ENCODE peak calls at places on chromosomes 1 and 21, in eight cellular contexts. U is sigmoid colon, J is upper lobe of right lung, Q is ovary, X is psoas muscle, E is neural progenitor cell, A is fibroblast of lung, G is K562. M is an unnamed sample. For H3K27me3 and H3K4me1, the result is how much of the 10 kb centered on the place peaks cover.

GRCh38 chr1:56830052-56830451 is 10.8 kb upstream of the FYB2 start:
- DNase-seq in U (no peak), J (no peak), Q (no peak), X (no peak), E (no peak), A (no peak), G (peak), M (no peak)

GRCh38 chr1:1211541-1212511 is 2.1 kb downstream of the TNFRSF4 start:
- DNase-seq in U (no peak), J (no peak), Q (peak), X (peak), E (no peak), A (no peak), G (no peak), M (no peak)

GRCh38 chr1:61450454-61451213 is 274.3 kb downstream of the TM2D1 start:
- DNase-seq in U (no peak), J (no peak), Q (peak), X (peak), E (no peak), A (peak), G (no peak), M (no peak)

GRCh38 chr1:96550014-96550413 is 171.6 kb upstream of the PTBP2 start:
- DNase-seq in U (no peak), J (no peak), Q (no peak), X (no peak), E (no peak), A (no peak), G (no peak), M (no peak)

GRCh38 chr1:84298336-84298687 is 3.2 kb upstream of the SAMD13 start:
- DNase-seq in U (peak), J (peak), Q (peak), X (peak), E (peak), A (peak), G (peak), M (peak)

GRCh38 chr1:26263212-26263611 is 16.7 kb upstream of the SH3BGRL3 start:
- DNase-seq in U (no peak), J (no peak), Q (no peak), X (no peak), E (no peak), A (no peak), G (no peak), M (no peak)

GRCh38 chr21:14889080-14889805 is 175.6 kb downstream of the NRIP1 start:
- DNase-seq in U (no peak), J (no peak), Q (no peak), X (no peak), E (no peak), A (peak), G (no peak), M (no peak)

GRCh38 chr1:10686404-10687040 is 109.9 kb downstream of the CASZ1 start:
- DNase-seq in U (no peak), J (no peak), Q (peak), X (no peak), E (no peak), A (no peak), G (no peak), M (no peak)

GRCh38 chr1:14955402-14955801 is 198.1 kb upstream of the TMEM51 start:
- DNase-seq in U (no peak), J (no peak), Q (no peak), X (no peak), E (no peak), A (no peak), G (no peak), M (no peak)

GRCh38 chr1:43622471-43622870 is 27.5 kb upstream of the KDM4A start:
- DNase-seq in U (no peak), J (no peak), Q (peak), X (no peak), E (no peak), A (peak), G (no peak), M (no peak)

GRCh38 chr1:68230901-68231626 is 1.3 kb downstream of the WLS start:
- DNase-seq in U (peak), J (peak), Q (peak), X (peak), E (peak), A (no peak), G (no peak), M (peak)

GRCh38 chr1:58442114-58442513 is 104.4 kb downstream of the OMA1 start:
- DNase-seq in U (no peak), J (no peak), Q (no peak), X (no peak), E (no peak), A (peak), G (no peak), M (peak)

GRCh38 chr1:1573843-1574720 is 581 bp downstream of the SSU72 start:
- DNase-seq in U (peak), J (peak), Q (no peak), X (peak), E (peak), A (peak), G (peak), M (peak)

GRCh38 chr1:155598842-155599331 is 11.1 kb upstream of the MSTO1 start:
- DNase-seq in U (no peak), J (no peak), Q (no peak), X (no peak), E (peak), A (peak), G (no peak), M (no peak)

GRCh38 chr1:31583995-31584868 is 7.9 kb downstream of the TINAGL1 start:
- DNase-seq in U (peak), J (peak), Q (peak), X (peak), E (no peak), A (no peak), G (no peak), M (no peak)

GRCh38 chr1:1068374-1069060 is 5.6 kb downstream of the RNF223 start:
- DNase-seq in U (no peak), J (peak), Q (no peak), X (no peak), E (peak), A (no peak), G (no peak), M (no peak)

GRCh38 chr1:59595774-59596173 is 219.0 kb upstream of the HOOK1 start:
- DNase-seq in U (no peak), J (no peak), Q (no peak), X (no peak), E (no peak), A (peak), G (no peak), M (no peak)

GRCh38 chr1:209530990-209531389 is 52.5 kb upstream of the CAMK1G start:
- DNase-seq in U (no peak), J (no peak), Q (no peak), X (no peak), E (no peak), A (no peak), G (no peak), M (no peak)

GRCh38 chr1:10965621-10966226 is 46.7 kb upstream of the TARDBP start:
- DNase-seq in U (no peak), J (peak), Q (peak), X (no peak), E (no peak), A (no peak), G (no peak), M (no peak)

GRCh38 chr1:243263824-243264223 is 8.0 kb downstream of the SDCCAG8 start:
- DNase-seq in U (no peak), J (no peak), Q (no peak), X (no peak), E (no peak), A (peak), G (no peak), M (no peak)

GRCh38 chr1:21262282-21263051 is 27.8 kb downstream of the ECE1 start:
- DNase-seq in U (peak), J (no peak), Q (peak), X (peak), E (peak), A (peak), G (peak), M (no peak)

GRCh38 chr21:35436899-35437298 is 387.8 kb upstream of the RUNX1 start:
- DNase-seq in U (no peak), J (no peak), Q (no peak), X (no peak), E (no peak), A (no peak), G (peak), M (no peak)

GRCh38 chr1:89047734-89048133 is 17.3 kb downstream of the GBP1 start:
- DNase-seq in U (no peak), J (no peak), Q (no peak), X (no peak), E (no peak), A (peak), G (no peak), M (no peak)

GRCh38 chr1:55986003-55986402 is 593.4 kb downstream of the PLPP3 start:
- DNase-seq in U (no peak), J (no peak), Q (no peak), X (no peak), E (no peak), A (no peak), G (no peak), M (no peak)

DNA sequence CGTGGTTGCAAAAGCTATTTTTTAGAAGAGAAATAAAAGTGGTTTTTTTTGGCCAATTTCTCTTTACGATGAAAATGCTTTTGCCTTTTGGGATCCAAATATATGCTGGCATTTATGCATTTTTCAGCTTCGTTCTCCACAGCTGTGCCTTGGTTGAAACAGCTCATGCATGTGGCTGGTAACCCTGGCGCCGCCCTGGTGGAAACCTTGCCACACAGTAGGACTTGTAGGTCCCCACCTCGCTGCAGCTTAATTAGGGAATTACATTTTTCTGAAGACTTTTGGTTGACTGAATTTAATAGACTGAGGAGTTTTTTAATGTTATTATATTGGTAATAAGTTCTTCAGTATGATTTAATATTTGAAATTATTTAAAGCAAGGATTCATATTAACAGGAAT is 12.7 kb upstream of the PCP4 start:
- DNase-seq in U (no peak), J (no peak), Q (no peak), X (no peak), E (no peak), A (no peak), G (no peak), M (no peak)
- TF ChIP-seq CTCF in U (no peak), J (peak), Q (no peak), X (no peak), E (peak), A (no peak), G (no peak), M (no peak)

DNA sequence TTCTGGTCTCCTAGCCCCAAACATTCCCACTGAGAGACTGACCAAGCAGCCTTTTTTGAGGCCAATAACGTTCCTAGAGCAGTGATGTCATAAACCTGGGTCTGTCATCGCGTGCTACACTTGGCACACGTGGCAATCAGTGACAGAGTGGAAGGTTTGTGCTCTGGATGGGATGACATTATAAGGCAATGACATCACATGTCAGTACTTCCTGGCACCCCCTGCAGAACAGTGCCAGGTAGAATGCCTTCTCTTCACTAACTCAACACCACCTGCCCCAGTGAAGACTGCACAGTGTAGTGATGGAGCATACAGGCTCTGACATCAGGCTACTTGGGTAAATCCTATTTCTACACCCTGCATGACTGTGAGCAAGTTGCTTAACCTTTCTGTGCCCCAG is 5.4 kb upstream of the ZNF648 start:
- DNase-seq in U (no peak), J (no peak), Q (no peak), X (no peak), E (no peak), A (no peak), G (no peak), M (no peak)
- H3K27me3 ChIP-seq in U (under half), J (under half), Q (under half), X (under half), E (under half), A (under half), G (under half), M (under half)

DNA sequence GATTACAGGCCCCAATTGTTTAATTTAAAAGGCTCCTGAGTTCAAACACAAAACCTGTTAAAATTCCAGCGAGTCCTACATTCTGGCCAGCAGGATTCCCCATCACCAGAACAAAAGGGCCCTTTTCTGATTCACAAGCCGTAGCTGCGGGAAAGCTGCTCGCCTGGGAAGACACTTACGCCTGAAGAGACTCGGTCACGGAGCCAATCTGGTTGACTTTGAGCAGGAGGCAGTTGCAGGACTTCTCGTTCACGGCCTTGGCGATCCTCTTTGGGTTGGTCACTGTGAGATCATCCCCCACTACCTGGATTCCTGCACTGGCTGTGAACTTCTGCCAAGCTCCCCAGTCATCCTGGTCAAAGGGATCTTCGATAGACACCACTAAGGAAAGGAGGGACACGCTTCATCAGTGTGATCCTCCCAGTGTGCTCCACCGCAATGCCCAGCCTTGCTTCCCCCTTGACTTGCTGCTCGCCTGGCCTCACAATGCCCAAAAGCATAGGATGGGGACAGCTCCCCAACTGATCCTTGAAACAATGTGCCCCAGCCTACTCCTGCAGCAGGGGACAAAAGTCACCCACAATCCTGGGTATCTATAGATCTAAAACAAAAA is 14.7 kb downstream of the ENO1 start:
- DNase-seq in U (no peak), J (no peak), Q (no peak), X (no peak), E (peak), A (no peak), G (no peak), M (no peak)
- H3K4me1 ChIP-seq in U (under half), J (under half), Q (under half), X (under half), E (under half), A (under half), G (under half), M (under half)

GRCh38 chr1:218347316-218347712 is 2.2 kb downstream of the TGFB2 start:
- DNase-seq in U (peak), J (no peak), Q (peak), X (peak), E (peak), A (peak), G (no peak), M (peak)
- TF ChIP-seq CTCF in U (peak), J (no peak), Q (no peak), X (no peak), E (peak), A (no peak), G (no peak), M (no peak)

GRCh38 chr1:107135466-107135865 is 5.4 kb upstream of the NTNG1 start:
- DNase-seq in U (no peak), J (no peak), Q (no peak), X (no peak), E (peak), A (peak), G (no peak), M (peak)

GRCh38 chr1:107140703-107141490 is at the start of gene NTNG1:
- DNase-seq in U (no peak), J (peak), Q (no peak), X (peak), E (peak), A (peak), G (no peak), M (peak)

GRCh38 chr1:107139833-107140702 is 771 bp upstream of the NTNG1 start:
- DNase-seq in U (peak), J (peak), Q (peak), X (peak), E (peak), A (peak), G (no peak), M (peak)

GRCh38 chr1:107138767-107139445 is 1.9 kb upstream of the NTNG1 start:
- DNase-seq in U (no peak), J (no peak), Q (no peak), X (no peak), E (no peak), A (peak), G (no peak), M (no peak)

DNA sequence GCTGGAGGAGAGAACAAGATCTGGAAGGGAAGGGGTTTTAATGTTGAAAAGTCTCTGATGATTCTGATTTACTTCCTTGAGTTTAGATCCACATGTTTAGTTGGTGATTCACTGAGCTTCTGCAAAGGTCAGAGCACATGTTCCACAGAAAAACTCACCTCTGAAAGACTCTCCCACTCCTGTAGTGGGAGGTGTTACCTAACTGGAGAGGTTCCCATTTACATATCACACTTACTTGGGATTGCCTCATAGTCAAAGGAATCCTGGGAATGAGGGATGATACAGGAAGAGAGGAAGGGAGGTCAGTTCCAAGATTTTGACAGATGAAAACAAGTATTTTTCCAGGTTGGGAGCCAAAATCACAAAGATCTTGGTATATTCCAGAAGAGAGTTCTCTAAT is 2.7 kb upstream of the NTNG1 start:
- DNase-seq in U (no peak), J (no peak), Q (no peak), X (no peak), E (no peak), A (peak), G (no peak), M (no peak)
- H3K27me3 ChIP-seq in U (under half), J (under half), Q (under half), X (under half), E (under half), A (under half), G (under half), M (under half)

DNA sequence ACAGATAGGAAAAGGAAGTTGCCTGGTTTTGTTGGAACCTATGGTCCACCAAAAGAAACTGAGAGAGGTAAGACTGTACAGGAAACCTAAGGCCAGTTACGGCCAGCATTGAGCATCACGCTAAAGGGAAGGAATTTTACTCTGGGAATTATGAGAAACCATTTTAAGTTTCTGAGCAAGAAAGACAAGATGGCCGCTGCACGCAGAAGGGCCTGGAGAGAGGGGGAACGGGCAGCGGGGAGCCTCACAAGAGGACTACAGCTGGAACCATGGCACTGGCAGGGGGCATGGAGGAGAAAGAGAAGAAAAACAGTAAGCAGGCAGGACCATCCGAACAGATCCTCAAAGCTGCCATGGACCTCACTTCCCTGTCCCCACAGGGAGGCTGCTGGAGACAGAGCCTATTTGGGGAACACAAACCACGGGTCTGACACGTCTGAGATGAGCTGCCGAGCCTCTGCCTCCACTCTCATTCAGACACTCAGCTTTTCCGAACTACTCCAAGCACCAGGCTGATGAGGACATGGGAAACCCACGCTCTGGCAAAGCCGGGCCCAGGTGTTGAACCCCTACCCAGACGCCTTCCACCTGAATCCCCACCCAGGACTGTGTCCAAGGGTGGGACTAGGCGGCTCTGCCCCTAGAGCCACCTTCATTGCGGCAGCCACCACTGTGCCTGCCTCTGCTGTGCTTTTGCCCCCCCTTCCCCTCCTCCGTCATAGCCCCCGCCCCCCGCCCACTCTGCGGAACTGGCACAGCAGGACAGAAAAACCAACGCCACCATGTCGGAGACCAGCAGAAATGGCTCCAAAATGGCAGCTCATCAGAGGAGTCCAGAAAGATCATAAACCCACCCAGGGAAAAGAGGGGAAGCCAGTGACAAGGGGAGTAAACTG is 69.0 kb downstream of the CD46 start:
- DNase-seq in U (peak), J (peak), Q (no peak), X (peak), E (no peak), A (no peak), G (no peak), M (no peak)
- H3K4me1 ChIP-seq in U (half or more), J (half or more), Q (under half), X (half or more), E (under half), A (under half), G (half or more), M (under half)

GRCh38 chr1:213286235-213286634 is 235.2 kb downstream of the RPS6KC1 start:
- DNase-seq in U (no peak), J (no peak), Q (no peak), X (no peak), E (no peak), A (no peak), G (no peak), M (no peak)
- TF ChIP-seq CTCF in U (no peak), J (no peak), Q (no peak), X (no peak), E (peak), A (peak), G (peak), M (no peak)